ENCODE peak calls at places on chromosomes 6 and 20, in six cellular contexts. I, E, H, B, X and T are unnamed samples.
A peak's percentile ranks its signal among the peaks of the same experiment; 100 is the strongest.

GRCh38 chr6:56435326-56435725 is 187.9 kb upstream of the COL21A1 start:
- DNase-seq in I (no peak), E (no peak), H (no peak), B (no peak), X (no peak), T (no peak)

GRCh38 chr6:94045473-94045872 is 626.1 kb upstream of the EPHA7 start:
- DNase-seq in I (no peak), E (no peak), H (no peak), B (peak; percentile 51), X (no peak), T (no peak)

GRCh38 chr20:57389695-57390603 is 1.2 kb upstream of the RBM38 start:
- DNase-seq in I (no peak), E (peak; percentile 57), H (no peak), B (peak; percentile 60), X (peak; percentile 11), T (peak; percentile 52)

GRCh38 chr6:121439456-121440250 is 4.2 kb downstream of the GJA1 start:
- DNase-seq in I (no peak), E (no peak), H (no peak), B (no peak), X (no peak), T (no peak)

GRCh38 chr20:19981091-19981490 is 36.1 kb upstream of the NAA20 start:
- DNase-seq in I (no peak), E (no peak), H (peak; percentile 59), B (no peak), X (peak; percentile 46), T (no peak)

GRCh38 chr20:44642203-44643153 is 9.0 kb downstream of the ADA start:
- DNase-seq in I (no peak), E (peak; percentile 70), H (peak; percentile 82), B (peak; percentile 75), X (peak; percentile 81), T (peak; percentile 73)

GRCh38 chr6:1759877-1760276 is 150.2 kb downstream of the FOXC1 start:
- DNase-seq in I (no peak), E (no peak), H (no peak), B (no peak), X (no peak), T (no peak)

GRCh38 chr6:81962198-81962597 is 209.7 kb upstream of the TENT5A start:
- DNase-seq in I (no peak), E (no peak), H (no peak), B (no peak), X (no peak), T (no peak)

GRCh38 chr6:127483399-127484055 is 24.3 kb upstream of the KIAA0408 start:
- DNase-seq in I (no peak), E (no peak), H (no peak), B (peak; percentile 95), X (no peak), T (no peak)

GRCh38 chr6:87473419-87473903 is 687 bp downstream of the SLC35A1 start:
- DNase-seq in I (no peak), E (peak; percentile 53), H (peak; percentile 44), B (no peak), X (peak; percentile 14), T (peak; percentile 78)

GRCh38 chr20:5900908-5901307 is 49.4 kb downstream of the TRMT6 start:
- DNase-seq in I (no peak), E (no peak), H (no peak), B (no peak), X (no peak), T (no peak)

GRCh38 chr20:17541996-17542395 is 10.8 kb upstream of the BFSP1 start:
- DNase-seq in I (no peak), E (no peak), H (peak; percentile 87), B (no peak), X (no peak), T (no peak)

GRCh38 chr6:148935705-148936306 is 189.0 kb downstream of the UST start:
- DNase-seq in I (no peak), E (no peak), H (peak; percentile 71), B (no peak), X (no peak), T (no peak)

GRCh38 chr20:9565910-9566550 is 51.6 kb downstream of the LAMP5 start:
- DNase-seq in I (no peak), E (no peak), H (no peak), B (no peak), X (no peak), T (no peak)

GRCh38 chr6:41406821-41407787 is 71.7 kb downstream of the NCR2 start:
- DNase-seq in I (no peak), E (peak; percentile 62), H (no peak), B (peak; percentile 80), X (peak; percentile 16), T (no peak)

GRCh38 chr20:59790388-59790787 is 143.0 kb downstream of the SYCP2 start:
- DNase-seq in I (no peak), E (no peak), H (no peak), B (no peak), X (no peak), T (no peak)

GRCh38 chr6:117448732-117449131 is 23.0 kb upstream of the ROS1 start:
- DNase-seq in I (no peak), E (no peak), H (peak; percentile 94), B (no peak), X (no peak), T (no peak)

GRCh38 chr6:86937219-86938079 is at the start of gene HTR1E:
- DNase-seq in I (no peak), E (no peak), H (peak; percentile 2), B (peak; percentile 56), X (peak; percentile 82), T (peak; percentile 68)

GRCh38 chr6:42236680-42237473 is 19.2 kb upstream of the MRPS10 start:
- DNase-seq in I (no peak), E (no peak), H (no peak), B (no peak), X (no peak), T (no peak)

GRCh38 chr20:9551808-9552550 is 37.6 kb downstream of the LAMP5 start:
- DNase-seq in I (no peak), E (no peak), H (no peak), B (no peak), X (no peak), T (no peak)

GRCh38 chr6:56293756-56294155 is 46.4 kb upstream of the COL21A1 start:
- DNase-seq in I (no peak), E (no peak), H (no peak), B (no peak), X (no peak), T (peak; percentile 36)

GRCh38 chr20:51532577-51533191 is 9.8 kb downstream of the NFATC2 start:
- DNase-seq in I (peak; percentile 57), E (peak; percentile 51), H (peak; percentile 45), B (no peak), X (peak; percentile 15), T (peak; percentile 46)

GRCh38 chr6:3884007-3884745 is 35.0 kb downstream of the FAM50B start:
- DNase-seq in I (no peak), E (no peak), H (peak; percentile 83), B (no peak), X (peak; percentile 40), T (no peak)

GRCh38 chr6:119626884-119627619 is 277.5 kb upstream of the MAN1A1 start:
- DNase-seq in I (no peak), E (no peak), H (no peak), B (no peak), X (no peak), T (no peak)

GRCh38 chr20:1761116-1761515 is 103.5 kb upstream of the SIRPG start:
- DNase-seq in I (no peak), E (no peak), H (peak; percentile 94), B (no peak), X (no peak), T (no peak)

GRCh38 chr20:48948612-48949011 is 27.1 kb downstream of the ARFGEF2 start:
- DNase-seq in I (no peak), E (no peak), H (no peak), B (peak; percentile 28), X (no peak), T (no peak)

GRCh38 chr6:56727097-56727845 is 84.6 kb upstream of the DST start:
- DNase-seq in I (no peak), E (no peak), H (no peak), B (peak; percentile 60), X (no peak), T (no peak)

GRCh38 chr6:152696543-152696942 is 1.2 kb upstream of the MYCT1 start:
- DNase-seq in I (no peak), E (no peak), H (peak; percentile 88), B (no peak), X (no peak), T (no peak)

GRCh38 chr20:42639140-42639539 is 550.6 kb downstream of the PTPRT start:
- DNase-seq in I (no peak), E (no peak), H (no peak), B (no peak), X (no peak), T (no peak)

DNA sequence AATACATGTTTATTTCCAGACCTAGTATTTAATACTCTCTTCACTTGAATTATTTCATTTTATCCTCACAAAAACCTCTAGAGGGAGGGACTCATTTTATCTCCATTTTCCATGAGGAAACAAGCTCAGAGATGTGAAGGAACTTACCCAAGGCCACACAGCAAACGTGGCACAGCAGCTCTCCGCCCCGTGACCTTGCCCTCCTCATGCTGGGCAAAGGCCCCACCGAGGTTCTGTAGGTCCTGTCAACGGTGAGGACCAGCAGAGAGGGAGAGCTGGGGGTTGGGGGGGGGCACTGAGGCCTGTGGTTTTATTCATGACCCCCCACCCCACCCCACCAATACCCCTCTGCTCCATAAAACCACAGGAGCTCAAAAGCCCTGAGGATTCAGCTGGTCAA is 40.9 kb upstream of the TLDC2 start:
- DNase-seq in I (no peak), E (no peak), H (no peak), B (no peak), X (no peak), T (no peak)
- H3K4me1 ChIP-seq in I (peaks cover 56% of the 10 kb centered on the region), E (peaks cover 72% of the 10 kb centered on the region), H (peaks cover 44% of the 10 kb centered on the region), B (peaks cover 9% of the 10 kb centered on the region), X (peaks cover 7% of the 10 kb centered on the region), T (peaks cover 60% of the 10 kb centered on the region)

GRCh38 chr6:130150906-130151305 is 71.8 kb downstream of the SAMD3 start:
- DNase-seq in I (no peak), E (no peak), H (no peak), B (no peak), X (no peak), T (no peak)

GRCh38 chr6:130152908-130153510 is 69.7 kb downstream of the SAMD3 start:
- DNase-seq in I (no peak), E (no peak), H (no peak), B (no peak), X (no peak), T (no peak)

GRCh38 chr6:130147151-130147550 is 75.6 kb downstream of the SAMD3 start:
- DNase-seq in I (no peak), E (no peak), H (no peak), B (no peak), X (no peak), T (no peak)

GRCh38 chr6:130143709-130144108 is 79.0 kb downstream of the SAMD3 start:
- DNase-seq in I (no peak), E (no peak), H (peak; percentile 48), B (no peak), X (no peak), T (no peak)

GRCh38 chr6:130148181-130148580 is 74.6 kb downstream of the SAMD3 start:
- DNase-seq in I (no peak), E (no peak), H (no peak), B (peak; percentile 53), X (no peak), T (no peak)
- TF ChIP-seq CTCF in I (no peak), E (peak; percentile 19), H (no peak), B (peak; percentile 75), X (no peak), T (no peak)

GRCh38 chr20:58405504-58406291 is 16.7 kb downstream of the VAPB start:
- DNase-seq in I (no peak), E (no peak), H (no peak), B (peak; percentile 23), X (no peak), T (no peak)
- H3K4me1 ChIP-seq in I (peaks cover 4% of the 10 kb centered on the region), E (peaks cover 53% of the 10 kb centered on the region), H (peaks cover 7% of the 10 kb centered on the region), B (peaks cover 45% of the 10 kb centered on the region), X (peaks cover 54% of the 10 kb centered on the region), T (no peaks in the 10 kb centered on the region)

GRCh38 chr6:12403201-12403826 is 113.2 kb downstream of the EDN1 start:
- DNase-seq in I (no peak), E (no peak), H (peak; percentile 69), B (no peak), X (no peak), T (no peak)
- TF ChIP-seq CTCF in I (peak; percentile 5), E (no peak), H (no peak), B (no peak), X (no peak), T (no peak)